ENCODE peak calls at places on chromosomes 2 and 18, in five cellular contexts. C, O, Z, D and J are unnamed samples.

GRCh38 chr2:112783187-112783721 is 1.0 kb downstream of the IL1A start:
- DNase-seq in C (no peak), O (no peak), Z (no peak), D (no peak), J (no peak)

GRCh38 chr18:51123936-51124486 is 73.5 kb downstream of the MEX3C start:
- DNase-seq in C (no peak), O (no peak), Z (no peak), D (peak; percentile 33), J (no peak)

GRCh38 chr2:198116652-198117175 is 312.3 kb downstream of the PLCL1 start:
- DNase-seq in C (peak; percentile 28), O (no peak), Z (no peak), D (no peak), J (no peak)

GRCh38 chr18:5294113-5294617 is 1.4 kb downstream of the ZBTB14 start:
- DNase-seq in C (peak; percentile 5), O (no peak), Z (peak; percentile 40), D (no peak), J (no peak)

GRCh38 chr2:188042412-188042811 is 249.3 kb upstream of the GULP1 start:
- DNase-seq in C (peak; percentile 82), O (no peak), Z (no peak), D (no peak), J (no peak)

GRCh38 chr2:151823651-151824050 is 4.6 kb downstream of the ARL5A start:
- DNase-seq in C (no peak), O (no peak), Z (no peak), D (no peak), J (no peak)

GRCh38 chr2:25155401-25155800 is 13.0 kb downstream of the POMC start:
- DNase-seq in C (no peak), O (no peak), Z (no peak), D (no peak), J (no peak)

GRCh38 chr2:88813612-88814011 is 122.1 kb downstream of the RPIA start:
- DNase-seq in C (no peak), O (no peak), Z (no peak), D (no peak), J (no peak)

GRCh38 chr2:30871980-30872789 is 64.9 kb upstream of the CAPN13 start:
- DNase-seq in C (no peak), O (no peak), Z (no peak), D (no peak), J (no peak)

GRCh38 chr2:119826370-119826961 is 66.7 kb downstream of the PTPN4 start:
- DNase-seq in C (peak; percentile 21), O (no peak), Z (no peak), D (no peak), J (no peak)

GRCh38 chr2:178683877-178684276 is 123.3 kb downstream of the TTN start:
- DNase-seq in C (no peak), O (no peak), Z (no peak), D (no peak), J (no peak)

GRCh38 chr2:177265386-177265690 is 811 bp upstream of the NFE2L2 start:
- DNase-seq in C (peak; percentile 59), O (peak; percentile 73), Z (no peak), D (no peak), J (no peak)

GRCh38 chr2:226979004-226979403 is 143.2 kb downstream of the RHBDD1 start:
- DNase-seq in C (no peak), O (no peak), Z (no peak), D (no peak), J (no peak)

GRCh38 chr18:58495202-58495601 is 133.7 kb downstream of the ALPK2 start:
- DNase-seq in C (peak; percentile 30), O (no peak), Z (no peak), D (no peak), J (no peak)

GRCh38 chr2:109470121-109470921 is 143.4 kb downstream of the SEPTIN10 start:
- DNase-seq in C (peak; percentile 53), O (no peak), Z (no peak), D (no peak), J (no peak)

GRCh38 chr18:11955299-11956029 is 25.8 kb upstream of the IMPA2 start:
- DNase-seq in C (peak; percentile 87), O (no peak), Z (peak; percentile 47), D (no peak), J (peak; percentile 63)
- H3K27ac ChIP-seq in C (peak overlapping the region; percentile 59), O (no peak overlapping the region), Z (peak overlapping the region; percentile 51), D (peak overlapping the region; percentile 32), J (peak overlapping the region; percentile 49)

DNA sequence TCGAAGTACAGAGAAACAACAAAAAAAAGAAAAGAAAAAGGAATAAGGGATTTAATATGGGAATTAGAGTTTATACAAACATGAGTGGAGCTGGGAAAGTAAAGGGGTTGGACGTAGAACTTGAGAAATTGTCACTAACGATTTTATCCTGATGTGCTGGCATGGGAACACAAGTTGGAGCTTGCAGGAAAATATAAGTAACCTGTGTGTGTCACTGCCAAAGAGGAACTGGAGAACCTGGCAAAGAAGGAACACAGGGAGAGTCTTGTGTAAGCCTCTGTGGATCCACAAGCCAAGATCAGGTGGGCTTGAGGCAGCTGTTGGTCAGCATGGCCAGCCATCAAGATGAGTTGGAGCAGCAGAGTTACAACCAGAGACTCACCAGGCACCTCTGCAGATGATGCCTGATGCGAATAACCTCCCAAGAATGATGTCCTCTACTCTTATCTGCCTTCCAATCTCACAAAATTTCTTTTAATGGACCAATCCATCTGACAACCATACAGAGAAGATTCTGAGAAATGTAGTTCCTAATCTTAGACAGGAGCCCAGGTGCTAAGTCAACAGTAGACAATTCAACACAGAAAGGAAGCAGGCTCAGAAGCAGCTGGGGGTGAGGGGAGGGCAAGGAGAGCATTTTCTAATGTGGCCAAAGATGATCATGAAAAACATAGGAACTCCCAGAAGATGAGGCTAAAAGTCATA is 77.0 kb upstream of the SPOPL start:
- DNase-seq in C (no peak), O (no peak), Z (no peak), D (no peak), J (no peak)
- TF ChIP-seq POLR2A in C (no peak), O (no peak), Z (no peak), D (no peak), J (no peak)

GRCh38 chr18:46293699-46294300 is 189.6 kb downstream of the HAUS1 start:
- DNase-seq in C (peak; percentile 8), O (no peak), Z (no peak), D (no peak), J (no peak)
- H3K27ac ChIP-seq in C (no peak overlapping the region), O (no peak overlapping the region), Z (no peak overlapping the region), D (no peak overlapping the region), J (no peak overlapping the region)

DNA sequence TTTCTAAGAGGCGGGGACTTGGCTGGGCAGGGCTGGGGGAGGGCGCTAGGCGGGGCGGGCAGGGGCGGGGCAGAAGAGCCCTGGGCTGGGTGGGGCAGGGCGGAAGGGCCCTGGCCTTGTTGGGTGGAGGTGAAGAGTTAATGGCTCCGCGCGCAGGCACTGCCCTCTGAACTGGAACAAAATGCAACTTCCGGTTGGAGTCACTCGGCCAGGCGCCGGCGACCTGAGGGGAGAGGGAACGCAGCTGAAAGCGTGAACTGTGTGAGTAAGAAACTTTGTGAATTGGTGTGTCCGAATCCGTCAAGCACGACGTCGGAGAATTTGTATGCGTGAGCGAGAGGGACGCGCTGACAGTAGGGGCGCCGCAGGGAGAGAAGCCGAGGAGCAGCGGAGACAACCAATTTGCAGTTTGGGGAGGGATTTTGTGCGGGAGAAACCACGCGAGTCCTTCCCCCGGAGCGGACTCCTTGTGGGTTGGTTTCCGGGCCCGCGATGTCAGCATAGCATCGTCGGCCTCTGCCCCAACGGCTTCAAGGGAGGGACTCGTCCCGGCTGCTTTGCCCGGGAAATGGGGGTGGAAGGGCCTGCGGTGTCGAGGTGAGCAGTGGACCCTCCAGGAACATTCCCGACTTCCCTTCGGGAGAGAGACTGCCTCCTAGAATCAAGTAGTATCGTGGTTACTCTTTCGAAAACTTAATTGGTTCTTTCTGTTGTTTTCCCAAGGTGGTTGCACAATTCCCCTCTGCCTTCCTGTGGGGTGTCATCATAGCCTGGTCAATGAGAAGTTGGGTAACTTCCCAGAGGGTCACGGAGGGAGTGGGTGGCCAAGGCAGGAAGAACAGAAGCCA is at the start of gene TANK:
- DNase-seq in C (peak; percentile 96), O (peak; percentile 91), Z (peak; percentile 95), D (peak; percentile 88), J (peak; percentile 91)
- TF ChIP-seq POLR2A in C (peak; percentile 94), O (peak; percentile 88), Z (peak; percentile 99), D (peak; percentile 98), J (peak; percentile 84)

DNA sequence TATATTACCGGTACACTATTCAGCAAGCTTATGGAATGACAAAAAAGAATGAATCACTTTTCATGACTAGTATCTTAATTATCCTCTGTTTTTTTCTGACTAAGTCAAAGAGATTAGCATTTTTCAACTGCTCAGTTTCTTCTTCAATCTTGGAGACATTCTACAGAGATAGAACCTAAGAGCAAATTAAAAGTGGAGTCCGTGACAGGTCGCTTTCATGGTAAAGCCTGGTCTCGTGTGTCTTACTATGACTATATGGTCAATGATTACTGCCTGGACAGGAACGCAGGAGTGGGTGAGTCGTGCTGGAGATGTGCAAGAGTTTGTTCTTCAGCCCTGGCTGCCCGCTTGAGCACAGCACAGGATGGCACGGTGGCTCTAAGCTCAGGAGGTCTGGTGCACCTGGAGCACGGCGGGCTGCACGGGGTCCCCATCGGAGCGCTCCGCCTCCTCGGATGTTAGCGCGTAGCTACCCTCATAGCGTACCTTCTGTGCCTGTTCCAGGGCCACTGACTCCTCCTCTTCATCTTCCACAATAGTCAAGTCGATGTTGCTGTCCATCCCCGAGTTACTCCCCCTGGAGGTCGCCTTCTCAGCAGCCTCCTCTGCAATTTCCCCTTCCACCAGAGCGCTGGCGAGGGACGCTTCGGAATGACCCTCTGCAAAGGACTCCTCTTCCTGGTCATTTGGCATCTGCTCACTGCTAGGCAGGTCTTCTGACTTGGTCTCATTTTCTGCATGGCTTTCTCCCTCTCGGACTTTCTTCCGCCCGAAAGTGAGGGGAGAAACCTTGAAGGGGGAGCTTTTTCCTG is 11.1 kb downstream of the CAVIN2 start:
- DNase-seq in C (peak; percentile 61), O (no peak), Z (no peak), D (peak; percentile 69), J (no peak)
- H3K27ac ChIP-seq in C (no peak overlapping the region), O (peak overlapping the region; percentile 82), Z (peak overlapping the region; percentile 39), D (no peak overlapping the region), J (no peak overlapping the region)

GRCh38 chr18:36850527-36851201 is 21.7 kb downstream of the KIAA1328 start:
- DNase-seq in C (peak; percentile 96), O (no peak), Z (no peak), D (no peak), J (no peak)

GRCh38 chr18:36848609-36849008 is 19.7 kb downstream of the KIAA1328 start:
- DNase-seq in C (no peak), O (no peak), Z (no peak), D (no peak), J (no peak)

GRCh38 chr18:36849288-36850011 is 20.5 kb downstream of the KIAA1328 start:
- DNase-seq in C (peak; percentile 75), O (no peak), Z (no peak), D (no peak), J (no peak)

GRCh38 chr18:36856815-36857214 is 27.9 kb downstream of the KIAA1328 start:
- DNase-seq in C (no peak), O (no peak), Z (no peak), D (no peak), J (no peak)

GRCh38 chr18:36851202-36851590 is 22.3 kb downstream of the KIAA1328 start:
- DNase-seq in C (no peak), O (no peak), Z (no peak), D (no peak), J (no peak)
- TF ChIP-seq POLR2A in C (no peak), O (no peak), Z (no peak), D (no peak), J (no peak)